ENCODE peak calls at places on chromosome 1, in nine cellular contexts. C, P, A, H, E, M, G, I and W are unnamed samples.
A peak's percentile ranks its signal among the peaks of the same experiment; 100 is the strongest.

GRCh38 chr1:229436178-229436577 is 2.3 kb upstream of the ACTA1 start:
- DNase-seq in H (no peak), P (peak; percentile 69), G (no peak), E (no peak), A (no peak), I (peak; percentile 59), C (no peak), M (no peak), W (no peak)

GRCh38 chr1:16048573-16049189 is 5.1 kb downstream of the CLCNKB start:
- DNase-seq in P (peak; percentile 72), H (no peak), C (no peak), G (peak; percentile 61), E (peak; percentile 72), M (peak; percentile 78), I (peak; percentile 57), A (peak; percentile 84), W (no peak)

GRCh38 chr1:235129774-235130570 is 1.3 kb upstream of the TOMM20 start:
- DNase-seq in C (no peak), E (no peak), I (no peak), P (no peak), A (no peak), M (no peak), H (no peak), G (no peak), W (no peak)

GRCh38 chr1:151990058-151990855 is 3.4 kb downstream of the S100A10 start:
- DNase-seq in H (no peak), I (no peak), E (no peak), G (no peak), M (no peak), P (no peak), A (no peak), C (no peak), W (no peak)

GRCh38 chr1:166200743-166201142 is 33.9 kb upstream of the FAM78B start:
- DNase-seq in C (no peak), E (no peak), H (no peak), P (no peak), G (no peak), I (no peak), A (no peak), M (no peak), W (no peak)

GRCh38 chr1:228337031-228337564 is 69.5 kb downstream of the TRIM11 start:
- DNase-seq in E (peak; percentile 35), I (peak; percentile 52), A (peak; percentile 58), P (no peak), C (peak; percentile 49), H (no peak), M (peak; percentile 6), G (no peak), W (no peak)

GRCh38 chr1:221856188-221857093 is 114.6 kb upstream of the DUSP10 start:
- DNase-seq in C (no peak), H (no peak), A (no peak), G (no peak), M (no peak), I (no peak), P (no peak), E (no peak), W (no peak)

GRCh38 chr1:81432089-81432488 is 368.6 kb upstream of the ADGRL2 start:
- DNase-seq in A (no peak), H (no peak), I (no peak), P (no peak), G (no peak), M (no peak), E (no peak), C (no peak), W (no peak)

GRCh38 chr1:178690496-178690895 is 34.5 kb upstream of the RALGPS2 start:
- DNase-seq in A (no peak), M (no peak), P (no peak), H (no peak), I (no peak), C (no peak), G (no peak), E (no peak), W (no peak)

GRCh38 chr1:211541715-211542477 is 37.1 kb downstream of the SLC30A1 start:
- DNase-seq in M (no peak), H (no peak), I (no peak), E (no peak), C (no peak), A (no peak), G (no peak), P (no peak), W (no peak)

GRCh38 chr1:243335297-243335696 is 79.5 kb downstream of the SDCCAG8 start:
- DNase-seq in P (no peak), G (no peak), C (no peak), I (no peak), A (no peak), E (no peak), M (no peak), H (no peak), W (no peak)
- H3K36me3 ChIP-seq in P (peaks cover 45% of the 10 kb centered on the region), G (peaks cover 7% of the 10 kb centered on the region), C (no peaks in the 10 kb centered on the region), I (peaks cover 56% of the 10 kb centered on the region), A (peaks cover 68% of the 10 kb centered on the region), E (peaks cover 46% of the 10 kb centered on the region), M (no peaks in the 10 kb centered on the region), H (peaks cover 29% of the 10 kb centered on the region), W (no peaks in the 10 kb centered on the region)

DNA sequence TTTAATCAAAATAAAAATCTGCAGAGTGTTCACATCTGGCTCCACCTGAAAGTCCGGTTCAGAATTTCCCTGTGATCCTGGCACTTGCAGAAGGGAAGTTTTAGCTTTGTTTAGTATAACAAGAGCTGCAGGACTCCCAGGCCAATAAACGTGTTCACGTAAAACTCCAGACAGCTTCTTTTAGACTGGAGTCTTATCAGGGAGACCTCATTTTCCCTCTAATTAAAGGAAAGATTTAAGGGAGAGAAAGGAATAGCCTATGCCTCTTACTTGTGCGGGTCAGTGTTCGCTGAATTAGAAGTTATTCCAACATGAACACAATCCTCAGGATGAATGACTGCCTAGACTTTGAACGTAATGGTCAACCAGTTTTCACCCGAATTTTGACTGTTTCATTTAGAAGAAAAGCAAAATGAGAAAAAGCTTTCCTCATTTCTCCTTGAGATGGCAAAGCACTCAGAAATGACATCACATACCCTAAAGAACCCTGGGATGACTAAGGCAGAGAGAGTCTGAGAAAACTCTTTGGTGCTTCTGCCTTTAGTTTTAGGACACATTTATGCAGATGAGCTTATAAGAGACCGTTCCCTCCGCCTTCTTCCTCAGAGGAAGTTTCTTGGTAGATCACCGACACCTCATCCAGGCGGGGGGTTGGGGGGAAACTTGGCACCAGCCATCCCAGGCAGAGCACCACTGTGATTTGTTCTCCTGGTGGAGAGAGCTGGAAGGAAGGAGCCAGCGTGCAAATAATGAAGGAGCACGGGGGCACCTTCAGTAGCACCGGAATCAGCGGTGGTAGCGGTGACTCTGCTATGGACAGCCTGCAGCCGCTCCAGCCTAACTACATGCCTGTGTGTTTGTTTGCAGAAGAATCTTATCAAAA is 202.1 kb upstream of the SGIP1 start:
- DNase-seq in H (peak; percentile 65), C (no peak), P (peak; percentile 23), M (peak; percentile 25), G (peak; percentile 52), A (peak; percentile 74), I (peak; percentile 81), E (peak; percentile 73), W (peak; percentile 66)
- TF ChIP-seq CTCF in H (peak; percentile 17), C (no peak), P (peak; percentile 33), M (no peak), G (no peak), A (peak; percentile 29), I (peak; percentile 44), E (peak; percentile 36), W (peak; percentile 9)

DNA sequence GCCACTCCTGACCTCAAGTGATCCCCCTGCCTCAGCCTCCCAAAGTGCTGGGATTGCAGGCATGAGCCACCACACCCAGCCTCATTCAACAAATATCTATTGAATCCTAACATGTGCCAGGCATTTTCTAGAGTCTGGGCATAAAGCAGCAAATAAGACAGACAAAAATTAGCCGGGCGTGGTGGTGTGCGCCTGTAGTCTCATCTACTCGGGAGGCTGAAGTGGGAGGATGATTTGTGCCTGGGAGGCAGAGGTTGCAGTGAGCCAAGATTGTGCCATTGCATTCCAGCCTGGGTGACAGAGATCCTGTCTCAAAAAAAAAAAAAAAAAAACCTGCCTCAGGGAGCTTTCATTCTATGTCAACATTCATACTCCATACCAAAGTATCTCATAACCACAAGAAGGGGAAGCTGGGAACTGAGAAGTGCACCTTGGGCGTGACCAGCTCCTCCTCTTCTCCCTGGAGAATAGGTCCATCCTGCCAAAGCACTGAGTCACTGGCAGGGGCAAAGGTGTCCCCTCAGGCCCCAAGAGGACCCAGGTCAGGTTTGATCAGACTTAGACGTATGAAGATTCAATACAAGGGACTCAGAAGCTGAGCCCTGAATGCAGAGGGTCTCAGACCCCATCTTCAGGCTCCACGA is 36.8 kb upstream of the PPP1R15B start:
- DNase-seq in P (no peak), C (no peak), H (no peak), A (no peak), M (no peak), G (no peak), I (no peak), E (no peak), W (no peak)
- H3K27ac ChIP-seq in P (no peak overlapping the region), C (no peak overlapping the region), H (peak overlapping the region; percentile 83), A (no peak overlapping the region), M (no peak overlapping the region), G (no peak overlapping the region), I (peak overlapping the region; percentile 89), E (no peak overlapping the region), W (no peak overlapping the region)

GRCh38 chr1:41025979-41026819 is 4.7 kb upstream of the SLFNL1 start:
- DNase-seq in A (no peak), G (no peak), I (no peak), C (no peak), M (no peak), E (no peak), P (no peak), H (no peak), W (no peak)
- H3K36me3 ChIP-seq in A (peaks cover 20% of the 10 kb centered on the region), G (peaks cover 13% of the 10 kb centered on the region), I (peaks cover 68% of the 10 kb centered on the region), C (no peaks in the 10 kb centered on the region), M (no peaks in the 10 kb centered on the region), E (peaks cover 39% of the 10 kb centered on the region), P (peaks cover 15% of the 10 kb centered on the region), H (peaks cover 56% of the 10 kb centered on the region), W (no peaks in the 10 kb centered on the region)

GRCh38 chr1:173213665-173214064 is 6.5 kb upstream of the TNFSF4 start:
- DNase-seq in E (no peak), C (no peak), I (no peak), P (no peak), G (no peak), A (no peak), H (no peak), M (no peak), W (no peak)
- TF ChIP-seq CTCF in E (no peak), C (no peak), I (no peak), P (peak; percentile 22), G (no peak), A (no peak), H (no peak), M (no peak), W (peak; percentile 21)

DNA sequence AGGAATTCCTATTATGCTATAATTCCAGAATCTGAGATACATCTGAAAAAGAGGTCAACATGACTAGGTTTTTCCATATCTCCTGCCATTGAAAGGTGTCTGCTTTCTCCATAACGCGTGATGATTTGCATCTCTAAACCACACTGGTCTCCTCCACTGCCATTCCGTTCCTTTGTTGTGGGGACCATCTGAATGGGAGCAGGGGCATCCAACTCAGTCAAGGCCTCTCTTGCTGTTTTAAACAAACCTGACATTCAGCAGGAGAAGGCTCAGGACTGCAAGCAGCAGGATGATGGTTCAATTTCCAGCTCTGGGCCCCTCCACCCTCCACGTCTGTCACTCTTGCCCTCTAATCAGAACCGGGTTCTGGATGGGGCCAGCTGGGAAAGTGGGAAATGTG is 45.1 kb downstream of the PLPP3 start:
- DNase-seq in M (no peak), H (no peak), P (no peak), I (no peak), A (no peak), C (no peak), E (no peak), G (no peak), W (no peak)
- H3K27ac ChIP-seq in M (no peak overlapping the region), H (no peak overlapping the region), P (peak overlapping the region; percentile 8), I (no peak overlapping the region), A (no peak overlapping the region), C (no peak overlapping the region), E (no peak overlapping the region), G (no peak overlapping the region), W (no peak overlapping the region)

GRCh38 chr1:197092491-197093023 is 25.5 kb upstream of the F13B start:
- DNase-seq in E (no peak), I (no peak), G (no peak), A (no peak), H (no peak), M (no peak), P (no peak), C (no peak), W (no peak)
- H3K36me3 ChIP-seq in E (no peaks in the 10 kb centered on the region), I (no peaks in the 10 kb centered on the region), G (no peaks in the 10 kb centered on the region), A (no peaks in the 10 kb centered on the region), H (no peaks in the 10 kb centered on the region), M (no peaks in the 10 kb centered on the region), P (peaks cover 72% of the 10 kb centered on the region), C (no peaks in the 10 kb centered on the region), W (peaks cover 11% of the 10 kb centered on the region)